ENCODE peak calls at places on chromosomes 1 and 21, in ten cellular contexts. One of them, this sample, is unnamed.

GRCh38 chr1:59487335-59488031 is 190.6 kb downstream of the FGGY start:
- DNase-seq in gastrocnemius medialis: no peak
- DNase-seq in astrocyte of the spinal cord: peak; percentile 22
- DNase-seq in endothelial cell: no peak
- DNase-seq in GM13976: no peak
- DNase-seq in dorsolateral prefrontal cortex: no peak
- DNase-seq in left ventricle myocardium inferior: no peak
- DNase-seq in lower leg skin: no peak
- DNase-seq in cardiac fibroblast: peak; percentile 35
- DNase-seq in fibroblast of mammary gland: peak; percentile 30
- DNase-seq in this sample: no peak

GRCh38 chr1:154386643-154387352 is 18.3 kb upstream of the IL6R start:
- DNase-seq in gastrocnemius medialis: no peak
- DNase-seq in astrocyte of the spinal cord: no peak
- DNase-seq in endothelial cell: no peak
- DNase-seq in GM13976: peak; percentile 73
- DNase-seq in dorsolateral prefrontal cortex: no peak
- DNase-seq in left ventricle myocardium inferior: no peak
- DNase-seq in lower leg skin: peak; percentile 83
- DNase-seq in cardiac fibroblast: peak; percentile 22
- DNase-seq in fibroblast of mammary gland: no peak
- DNase-seq in this sample: no peak

GRCh38 chr1:8047686-8048522 is 21.8 kb upstream of the ERRFI1 start:
- DNase-seq in gastrocnemius medialis: no peak
- DNase-seq in astrocyte of the spinal cord: peak; percentile 85
- DNase-seq in endothelial cell: no peak
- DNase-seq in GM13976: no peak
- DNase-seq in dorsolateral prefrontal cortex: no peak
- DNase-seq in left ventricle myocardium inferior: peak; percentile 36
- DNase-seq in lower leg skin: no peak
- DNase-seq in cardiac fibroblast: peak; percentile 93
- DNase-seq in fibroblast of mammary gland: peak; percentile 91
- DNase-seq in this sample: no peak

GRCh38 chr1:238324465-238324864 is 433.7 kb upstream of the ZP4 start:
- DNase-seq in gastrocnemius medialis: no peak
- DNase-seq in astrocyte of the spinal cord: no peak
- DNase-seq in endothelial cell: no peak
- DNase-seq in GM13976: no peak
- DNase-seq in dorsolateral prefrontal cortex: no peak
- DNase-seq in left ventricle myocardium inferior: no peak
- DNase-seq in lower leg skin: no peak
- DNase-seq in cardiac fibroblast: no peak
- DNase-seq in fibroblast of mammary gland: no peak
- DNase-seq in this sample: no peak

GRCh38 chr1:75811211-75811981 is 14.7 kb downstream of the MSH4 start:
- DNase-seq in gastrocnemius medialis: no peak
- DNase-seq in astrocyte of the spinal cord: no peak
- DNase-seq in endothelial cell: no peak
- DNase-seq in GM13976: no peak
- DNase-seq in dorsolateral prefrontal cortex: no peak
- DNase-seq in left ventricle myocardium inferior: no peak
- DNase-seq in lower leg skin: no peak
- DNase-seq in cardiac fibroblast: peak; percentile 42
- DNase-seq in fibroblast of mammary gland: peak; percentile 42
- DNase-seq in this sample: no peak

GRCh38 chr1:209319057-209319432 is 264.5 kb upstream of the CAMK1G start:
- DNase-seq in gastrocnemius medialis: no peak
- DNase-seq in astrocyte of the spinal cord: no peak
- DNase-seq in endothelial cell: no peak
- DNase-seq in GM13976: no peak
- DNase-seq in dorsolateral prefrontal cortex: no peak
- DNase-seq in left ventricle myocardium inferior: no peak
- DNase-seq in lower leg skin: no peak
- DNase-seq in cardiac fibroblast: no peak
- DNase-seq in fibroblast of mammary gland: no peak
- DNase-seq in this sample: no peak

GRCh38 chr1:115351143-115351542 is 13.1 kb upstream of the NGF start:
- DNase-seq in gastrocnemius medialis: no peak
- DNase-seq in astrocyte of the spinal cord: no peak
- DNase-seq in endothelial cell: no peak
- DNase-seq in GM13976: no peak
- DNase-seq in dorsolateral prefrontal cortex: no peak
- DNase-seq in left ventricle myocardium inferior: no peak
- DNase-seq in lower leg skin: no peak
- DNase-seq in cardiac fibroblast: no peak
- DNase-seq in fibroblast of mammary gland: no peak
- DNase-seq in this sample: no peak

GRCh38 chr1:89581859-89582258 is 51.1 kb upstream of the LRRC8C start:
- DNase-seq in gastrocnemius medialis: no peak
- DNase-seq in astrocyte of the spinal cord: no peak
- DNase-seq in endothelial cell: no peak
- DNase-seq in GM13976: no peak
- DNase-seq in dorsolateral prefrontal cortex: no peak
- DNase-seq in left ventricle myocardium inferior: no peak
- DNase-seq in lower leg skin: no peak
- DNase-seq in cardiac fibroblast: no peak
- DNase-seq in fibroblast of mammary gland: no peak
- DNase-seq in this sample: no peak

GRCh38 chr1:210483821-210484220 is 155.1 kb downstream of the HHAT start:
- DNase-seq in gastrocnemius medialis: no peak
- DNase-seq in astrocyte of the spinal cord: no peak
- DNase-seq in endothelial cell: no peak
- DNase-seq in GM13976: no peak
- DNase-seq in dorsolateral prefrontal cortex: no peak
- DNase-seq in left ventricle myocardium inferior: no peak
- DNase-seq in lower leg skin: no peak
- DNase-seq in cardiac fibroblast: no peak
- DNase-seq in fibroblast of mammary gland: no peak
- DNase-seq in this sample: no peak

GRCh38 chr1:86866665-86867064 is 47.3 kb downstream of the SELENOF start:
- DNase-seq in gastrocnemius medialis: no peak
- DNase-seq in astrocyte of the spinal cord: peak; percentile 37
- DNase-seq in endothelial cell: no peak
- DNase-seq in GM13976: no peak
- DNase-seq in dorsolateral prefrontal cortex: no peak
- DNase-seq in left ventricle myocardium inferior: no peak
- DNase-seq in lower leg skin: no peak
- DNase-seq in cardiac fibroblast: peak; percentile 63
- DNase-seq in fibroblast of mammary gland: peak; percentile 87
- DNase-seq in this sample: no peak

GRCh38 chr1:104878203-104878911 is 1128.7 kb downstream of the AMY1C start:
- DNase-seq in gastrocnemius medialis: no peak
- DNase-seq in astrocyte of the spinal cord: no peak
- DNase-seq in endothelial cell: peak; percentile 22
- DNase-seq in GM13976: no peak
- DNase-seq in dorsolateral prefrontal cortex: no peak
- DNase-seq in left ventricle myocardium inferior: no peak
- DNase-seq in lower leg skin: peak; percentile 56
- DNase-seq in cardiac fibroblast: no peak
- DNase-seq in fibroblast of mammary gland: no peak
- DNase-seq in this sample: no peak
- TF ChIP-seq CTCF in gastrocnemius medialis: no peak
- TF ChIP-seq CTCF in astrocyte of the spinal cord: no peak
- TF ChIP-seq CTCF in endothelial cell: peak; percentile 12
- TF ChIP-seq CTCF in GM13976: peak; percentile 6
- TF ChIP-seq CTCF in dorsolateral prefrontal cortex: no peak
- TF ChIP-seq CTCF in left ventricle myocardium inferior: no peak
- TF ChIP-seq CTCF in lower leg skin: no peak
- TF ChIP-seq CTCF in cardiac fibroblast: no peak
- TF ChIP-seq CTCF in fibroblast of mammary gland: no peak
- TF ChIP-seq CTCF in this sample: no peak

DNA sequence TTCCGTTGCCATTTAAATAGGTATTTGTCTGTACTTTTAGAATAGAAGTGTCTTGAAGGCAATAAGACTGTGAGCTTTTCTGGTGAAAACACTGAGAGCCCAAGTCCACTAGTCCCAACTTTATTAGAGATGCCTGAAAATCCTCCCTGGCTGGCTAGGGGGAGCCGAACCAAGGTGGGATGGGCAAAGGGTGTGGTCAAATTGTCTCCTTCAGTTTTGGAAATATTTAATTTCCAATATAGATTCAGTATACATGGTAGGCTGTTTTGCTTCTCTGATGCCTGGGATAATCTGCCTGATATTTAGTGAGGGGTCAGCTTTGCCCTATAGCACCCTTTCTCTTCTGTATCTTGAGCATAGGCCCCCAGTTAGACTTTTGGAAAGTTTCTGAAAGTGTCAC is 3.5 kb downstream of the ROR1 start:
- DNase-seq in gastrocnemius medialis: no peak
- DNase-seq in astrocyte of the spinal cord: no peak
- DNase-seq in endothelial cell: no peak
- DNase-seq in GM13976: no peak
- DNase-seq in dorsolateral prefrontal cortex: no peak
- DNase-seq in left ventricle myocardium inferior: no peak
- DNase-seq in lower leg skin: no peak
- DNase-seq in cardiac fibroblast: no peak
- DNase-seq in fibroblast of mammary gland: peak; percentile 16
- DNase-seq in this sample: no peak
- TF ChIP-seq CTCF in gastrocnemius medialis: no peak
- TF ChIP-seq CTCF in astrocyte of the spinal cord: no peak
- TF ChIP-seq CTCF in endothelial cell: no peak
- TF ChIP-seq CTCF in GM13976: no peak
- TF ChIP-seq CTCF in dorsolateral prefrontal cortex: no peak
- TF ChIP-seq CTCF in left ventricle myocardium inferior: no peak
- TF ChIP-seq CTCF in lower leg skin: no peak
- TF ChIP-seq CTCF in cardiac fibroblast: no peak
- TF ChIP-seq CTCF in fibroblast of mammary gland: peak; percentile 34
- TF ChIP-seq CTCF in this sample: no peak

DNA sequence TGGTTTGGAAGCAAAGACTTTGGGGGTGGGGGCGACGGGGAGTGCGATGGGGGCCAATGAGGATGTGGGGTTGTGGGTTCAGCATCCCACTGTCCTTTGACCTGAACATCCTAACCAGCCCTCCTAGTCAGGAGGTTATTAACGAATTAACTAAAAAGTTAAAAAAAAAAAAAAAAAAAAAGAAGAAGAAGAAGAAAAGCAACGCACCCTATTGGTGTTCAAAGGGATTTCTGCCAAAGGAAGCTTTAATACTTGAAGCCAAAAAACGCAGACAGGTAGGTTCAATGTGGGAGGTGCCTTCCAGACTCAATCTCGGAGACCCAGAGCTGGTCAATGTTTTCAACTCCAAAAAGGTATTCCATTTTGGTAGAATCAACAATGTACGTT is 2.2 kb downstream of the CLIC6 start:
- DNase-seq in gastrocnemius medialis: no peak
- DNase-seq in astrocyte of the spinal cord: no peak
- DNase-seq in endothelial cell: no peak
- DNase-seq in GM13976: peak; percentile 43
- DNase-seq in dorsolateral prefrontal cortex: no peak
- DNase-seq in left ventricle myocardium inferior: no peak
- DNase-seq in lower leg skin: no peak
- DNase-seq in cardiac fibroblast: no peak
- DNase-seq in fibroblast of mammary gland: no peak
- DNase-seq in this sample: no peak
- TF ChIP-seq CTCF in gastrocnemius medialis: no peak
- TF ChIP-seq CTCF in astrocyte of the spinal cord: peak; percentile 10
- TF ChIP-seq CTCF in endothelial cell: no peak
- TF ChIP-seq CTCF in GM13976: no peak
- TF ChIP-seq CTCF in dorsolateral prefrontal cortex: no peak
- TF ChIP-seq CTCF in left ventricle myocardium inferior: no peak
- TF ChIP-seq CTCF in lower leg skin: no peak
- TF ChIP-seq CTCF in cardiac fibroblast: no peak
- TF ChIP-seq CTCF in fibroblast of mammary gland: no peak
- TF ChIP-seq CTCF in this sample: peak; percentile 22

DNA sequence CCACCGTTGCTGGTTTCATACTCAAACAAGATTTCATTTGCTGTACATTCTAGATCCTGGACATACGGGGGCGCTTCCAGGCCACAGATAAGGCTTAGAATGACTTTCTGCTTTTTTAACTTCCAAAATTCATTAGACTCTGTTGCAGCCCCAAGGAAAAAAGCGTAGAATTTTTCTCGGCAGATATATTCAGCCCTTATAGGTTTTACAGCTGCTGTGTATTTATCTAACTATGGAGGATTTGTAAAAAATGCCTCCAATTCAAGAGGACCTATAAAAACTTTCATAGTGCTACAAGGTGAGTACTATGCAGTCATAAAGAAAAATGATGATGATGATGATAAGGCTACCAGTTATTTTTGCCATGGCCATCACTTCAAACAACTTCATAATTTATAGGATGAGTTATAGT is 51.6 kb downstream of the SLC30A10 start:
- DNase-seq in gastrocnemius medialis: no peak
- DNase-seq in astrocyte of the spinal cord: peak; percentile 12
- DNase-seq in endothelial cell: no peak
- DNase-seq in GM13976: no peak
- DNase-seq in dorsolateral prefrontal cortex: no peak
- DNase-seq in left ventricle myocardium inferior: no peak
- DNase-seq in lower leg skin: no peak
- DNase-seq in cardiac fibroblast: no peak
- DNase-seq in fibroblast of mammary gland: no peak
- DNase-seq in this sample: no peak
- TF ChIP-seq CTCF in gastrocnemius medialis: no peak
- TF ChIP-seq CTCF in astrocyte of the spinal cord: peak; percentile 35
- TF ChIP-seq CTCF in endothelial cell: no peak
- TF ChIP-seq CTCF in GM13976: peak; percentile 18
- TF ChIP-seq CTCF in dorsolateral prefrontal cortex: no peak
- TF ChIP-seq CTCF in left ventricle myocardium inferior: no peak
- TF ChIP-seq CTCF in lower leg skin: no peak
- TF ChIP-seq CTCF in cardiac fibroblast: no peak
- TF ChIP-seq CTCF in fibroblast of mammary gland: no peak
- TF ChIP-seq CTCF in this sample: no peak

DNA sequence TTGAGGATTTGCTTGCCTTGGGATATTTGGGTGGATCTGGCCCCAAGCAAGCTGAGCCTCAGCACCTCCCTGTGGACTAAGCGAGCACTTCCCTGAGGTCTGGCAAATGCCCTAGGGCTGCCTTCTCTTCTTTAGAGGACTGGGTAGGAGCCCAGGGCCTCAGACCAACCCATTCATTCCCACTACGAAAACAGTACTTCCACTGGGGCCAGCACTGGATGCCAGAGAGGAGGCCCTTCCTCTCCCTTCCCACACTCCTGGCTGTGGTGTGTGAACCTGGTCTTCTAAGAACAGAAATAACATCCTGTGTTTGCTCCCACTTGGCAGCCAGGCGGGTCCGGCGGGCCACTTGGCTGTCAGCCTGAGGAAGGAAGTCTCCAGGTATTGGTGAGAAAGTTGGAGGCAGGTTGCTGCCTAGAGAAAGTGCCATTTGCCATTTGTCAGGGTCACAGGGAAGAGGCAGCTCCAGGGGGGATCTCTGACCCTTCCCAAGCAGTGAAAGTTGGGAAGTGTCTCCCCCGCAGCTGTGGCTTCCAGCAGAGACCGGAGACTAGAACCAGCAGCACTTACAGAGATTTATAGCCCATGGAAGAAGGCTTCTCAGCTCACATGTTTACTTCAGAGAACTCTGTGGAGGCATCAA is 323.5 kb downstream of the SIPA1L2 start:
- DNase-seq in gastrocnemius medialis: peak; percentile 36
- DNase-seq in astrocyte of the spinal cord: peak; percentile 47
- DNase-seq in endothelial cell: peak; percentile 39
- DNase-seq in GM13976: no peak
- DNase-seq in dorsolateral prefrontal cortex: no peak
- DNase-seq in left ventricle myocardium inferior: peak; percentile 42
- DNase-seq in lower leg skin: no peak
- DNase-seq in cardiac fibroblast: peak; percentile 35
- DNase-seq in fibroblast of mammary gland: no peak
- DNase-seq in this sample: no peak
- TF ChIP-seq CTCF in gastrocnemius medialis: no peak
- TF ChIP-seq CTCF in astrocyte of the spinal cord: peak; percentile 32
- TF ChIP-seq CTCF in endothelial cell: no peak
- TF ChIP-seq CTCF in GM13976: no peak
- TF ChIP-seq CTCF in dorsolateral prefrontal cortex: no peak
- TF ChIP-seq CTCF in left ventricle myocardium inferior: peak; percentile 55
- TF ChIP-seq CTCF in lower leg skin: no peak
- TF ChIP-seq CTCF in cardiac fibroblast: peak; percentile 21
- TF ChIP-seq CTCF in fibroblast of mammary gland: no peak
- TF ChIP-seq CTCF in this sample: no peak